ENCODE peak calls at places on chromosomes 4 and X, in ten cellular contexts. One of them, this sample, is unnamed.

GRCh38 chr4:73704314-73705055 is 35.9 kb upstream of the CXCL8 start:
- DNase-seq in skeletal muscle cell: peak; percentile 100
- DNase-seq in left colon: peak; percentile 39
- DNase-seq in iPS DF 6.9: no peak
- DNase-seq in iris pigment epithelial cell: peak; percentile 100
- DNase-seq in lower leg skin: peak; percentile 84
- DNase-seq in effector memory CD4-positive, alpha-beta T cell: no peak
- DNase-seq in NCI-H1436: no peak
- DNase-seq in CD4-positive, alpha-beta T cell: no peak
- DNase-seq in ecto neural progenitor cell: no peak
- DNase-seq in this sample: no peak

GRCh38 chrX:154698630-154699248 is 45.4 kb upstream of the CTAG2 start:
- DNase-seq in NCI-H1436: no peak
- DNase-seq in ecto neural progenitor cell: no peak
- DNase-seq in lower leg skin: no peak
- DNase-seq in skeletal muscle cell: no peak
- DNase-seq in effector memory CD4-positive, alpha-beta T cell: no peak
- DNase-seq in iPS DF 6.9: peak; percentile 20
- DNase-seq in iris pigment epithelial cell: no peak
- DNase-seq in CD4-positive, alpha-beta T cell: no peak
- DNase-seq in left colon: no peak
- DNase-seq in this sample: no peak

GRCh38 chrX:38654302-38654701 is 93.0 kb downstream of the TSPAN7 start:
- DNase-seq in CD4-positive, alpha-beta T cell: no peak
- DNase-seq in lower leg skin: no peak
- DNase-seq in iPS DF 6.9: no peak
- DNase-seq in ecto neural progenitor cell: no peak
- DNase-seq in effector memory CD4-positive, alpha-beta T cell: no peak
- DNase-seq in skeletal muscle cell: no peak
- DNase-seq in NCI-H1436: no peak
- DNase-seq in iris pigment epithelial cell: peak; percentile 40
- DNase-seq in left colon: no peak
- DNase-seq in this sample: no peak

GRCh38 chr4:47926667-47927258 is 12.4 kb upstream of the NFXL1 start:
- DNase-seq in ecto neural progenitor cell: peak; percentile 70
- DNase-seq in lower leg skin: no peak
- DNase-seq in effector memory CD4-positive, alpha-beta T cell: peak; percentile 3
- DNase-seq in left colon: peak; percentile 48
- DNase-seq in skeletal muscle cell: peak; percentile 14
- DNase-seq in iPS DF 6.9: no peak
- DNase-seq in CD4-positive, alpha-beta T cell: peak; percentile 47
- DNase-seq in NCI-H1436: peak; percentile 62
- DNase-seq in iris pigment epithelial cell: peak; percentile 66
- DNase-seq in this sample: no peak

GRCh38 chr4:1516881-1517480 is 110.7 kb upstream of the NKX1-1 start:
- DNase-seq in skeletal muscle cell: no peak
- DNase-seq in left colon: no peak
- DNase-seq in NCI-H1436: no peak
- DNase-seq in iris pigment epithelial cell: no peak
- DNase-seq in CD4-positive, alpha-beta T cell: no peak
- DNase-seq in effector memory CD4-positive, alpha-beta T cell: no peak
- DNase-seq in ecto neural progenitor cell: no peak
- DNase-seq in lower leg skin: no peak
- DNase-seq in iPS DF 6.9: no peak
- DNase-seq in this sample: no peak

GRCh38 chrX:148134578-148134977 is 153.4 kb downstream of the FMR1NB start:
- DNase-seq in ecto neural progenitor cell: no peak
- DNase-seq in CD4-positive, alpha-beta T cell: no peak
- DNase-seq in effector memory CD4-positive, alpha-beta T cell: no peak
- DNase-seq in lower leg skin: no peak
- DNase-seq in left colon: no peak
- DNase-seq in NCI-H1436: no peak
- DNase-seq in iPS DF 6.9: no peak
- DNase-seq in iris pigment epithelial cell: no peak
- DNase-seq in skeletal muscle cell: no peak
- DNase-seq in this sample: no peak

GRCh38 chrX:21932277-21932996 is 8.1 kb upstream of the SMS start:
- DNase-seq in iPS DF 6.9: no peak
- DNase-seq in NCI-H1436: no peak
- DNase-seq in effector memory CD4-positive, alpha-beta T cell: no peak
- DNase-seq in ecto neural progenitor cell: no peak
- DNase-seq in skeletal muscle cell: peak; percentile 86
- DNase-seq in left colon: no peak
- DNase-seq in lower leg skin: no peak
- DNase-seq in CD4-positive, alpha-beta T cell: no peak
- DNase-seq in iris pigment epithelial cell: peak; percentile 94
- DNase-seq in this sample: no peak

GRCh38 chr4:184434496-184435066 is 39.8 kb downstream of the IRF2 start:
- DNase-seq in iPS DF 6.9: no peak
- DNase-seq in left colon: no peak
- DNase-seq in NCI-H1436: no peak
- DNase-seq in lower leg skin: no peak
- DNase-seq in CD4-positive, alpha-beta T cell: no peak
- DNase-seq in iris pigment epithelial cell: no peak
- DNase-seq in skeletal muscle cell: no peak
- DNase-seq in ecto neural progenitor cell: no peak
- DNase-seq in effector memory CD4-positive, alpha-beta T cell: no peak
- DNase-seq in this sample: no peak

GRCh38 chrX:71652405-71652804 is 14.9 kb upstream of the LOC101059915 start:
- DNase-seq in effector memory CD4-positive, alpha-beta T cell: peak; percentile 31
- DNase-seq in iris pigment epithelial cell: peak; percentile 55
- DNase-seq in NCI-H1436: peak; percentile 52
- DNase-seq in skeletal muscle cell: no peak
- DNase-seq in CD4-positive, alpha-beta T cell: peak; percentile 43
- DNase-seq in iPS DF 6.9: peak; percentile 13
- DNase-seq in ecto neural progenitor cell: no peak
- DNase-seq in left colon: peak; percentile 37
- DNase-seq in lower leg skin: no peak
- DNase-seq in this sample: no peak

GRCh38 chr4:10033191-10033881 is 12.0 kb upstream of the SLC2A9 start:
- DNase-seq in CD4-positive, alpha-beta T cell: no peak
- DNase-seq in left colon: peak; percentile 40
- DNase-seq in iPS DF 6.9: no peak
- DNase-seq in skeletal muscle cell: peak; percentile 50
- DNase-seq in iris pigment epithelial cell: peak; percentile 90
- DNase-seq in ecto neural progenitor cell: no peak
- DNase-seq in NCI-H1436: no peak
- DNase-seq in lower leg skin: peak; percentile 54
- DNase-seq in effector memory CD4-positive, alpha-beta T cell: no peak
- DNase-seq in this sample: no peak

GRCh38 chr4:16183604-16184003 is 42.7 kb downstream of the TAPT1 start:
- DNase-seq in NCI-H1436: no peak
- DNase-seq in effector memory CD4-positive, alpha-beta T cell: no peak
- DNase-seq in CD4-positive, alpha-beta T cell: no peak
- DNase-seq in iris pigment epithelial cell: no peak
- DNase-seq in left colon: no peak
- DNase-seq in ecto neural progenitor cell: no peak
- DNase-seq in lower leg skin: no peak
- DNase-seq in iPS DF 6.9: no peak
- DNase-seq in skeletal muscle cell: no peak
- DNase-seq in this sample: no peak

GRCh38 chr4:168656055-168656660 is 159.3 kb downstream of the PALLD start:
- DNase-seq in effector memory CD4-positive, alpha-beta T cell: no peak
- DNase-seq in CD4-positive, alpha-beta T cell: no peak
- DNase-seq in ecto neural progenitor cell: no peak
- DNase-seq in left colon: no peak
- DNase-seq in iris pigment epithelial cell: peak; percentile 95
- DNase-seq in iPS DF 6.9: no peak
- DNase-seq in skeletal muscle cell: peak; percentile 80
- DNase-seq in lower leg skin: no peak
- DNase-seq in NCI-H1436: no peak
- DNase-seq in this sample: no peak

GRCh38 chr4:83686166-83686565 is 150.3 kb downstream of the GPAT3 start:
- DNase-seq in left colon: no peak
- DNase-seq in effector memory CD4-positive, alpha-beta T cell: no peak
- DNase-seq in NCI-H1436: no peak
- DNase-seq in iris pigment epithelial cell: no peak
- DNase-seq in CD4-positive, alpha-beta T cell: no peak
- DNase-seq in lower leg skin: no peak
- DNase-seq in iPS DF 6.9: no peak
- DNase-seq in ecto neural progenitor cell: no peak
- DNase-seq in skeletal muscle cell: peak; percentile 36
- DNase-seq in this sample: no peak

GRCh38 chr4:152255437-152255836 is 280.5 kb downstream of the FBXW7 start:
- DNase-seq in CD4-positive, alpha-beta T cell: peak; percentile 62
- DNase-seq in ecto neural progenitor cell: no peak
- DNase-seq in skeletal muscle cell: no peak
- DNase-seq in effector memory CD4-positive, alpha-beta T cell: peak; percentile 11
- DNase-seq in lower leg skin: no peak
- DNase-seq in left colon: no peak
- DNase-seq in iris pigment epithelial cell: peak; percentile 13
- DNase-seq in iPS DF 6.9: no peak
- DNase-seq in NCI-H1436: peak; percentile 28
- DNase-seq in this sample: no peak